ENCODE peak calls at places on chromosomes 7 and 10, in nine cellular contexts. A is GDM1; F is activated naive CD8-positive, alpha-beta T cell treated with anti-CD3 and anti-CD28 coated beads, Interleukin-2, amount 50 U/mL, for 16 hours; M is brain microvascular endothelial cell; S is naive thymus-derived CD8-positive, alpha-beta T cell; Z is amygdala; U is activated CD8-positive, alpha-beta memory T cell treated with anti-CD3 and anti-CD28 coated beads for 1 hour; L is PC-3; E is mesendoderm. C is an unnamed sample.

GRCh38 chr10:11712761-11713160 is 29.4 kb upstream of the ECHDC3 start:
- DNase-seq in M (no peak), Z (no peak), S (no peak), A (no peak), L (no peak), U (no peak), E (no peak), F (no peak), C (peak)

GRCh38 chr7:80883188-80884025 is 35.4 kb downstream of the SEMA3C start:
- DNase-seq in Z (no peak), U (no peak), F (no peak), S (no peak), M (peak), L (peak), E (peak), A (no peak), C (peak)

GRCh38 chr7:141144921-141145629 is 71.2 kb downstream of the TMEM178B start:
- DNase-seq in L (peak), F (no peak), Z (no peak), A (no peak), S (no peak), U (no peak), M (no peak), E (no peak), C (no peak)

GRCh38 chr7:104950754-104951153 is 63.3 kb upstream of the KMT2E start:
- DNase-seq in S (no peak), Z (no peak), L (no peak), M (no peak), F (no peak), E (no peak), U (no peak), A (no peak), C (peak)

GRCh38 chr7:83476501-83476900 is 172.4 kb downstream of the SEMA3E start:
- DNase-seq in S (no peak), L (no peak), Z (no peak), U (no peak), F (no peak), A (no peak), E (no peak), M (no peak), C (no peak)

GRCh38 chr10:117920956-117921355 is 125.8 kb downstream of the RAB11FIP2 start:
- DNase-seq in Z (no peak), U (no peak), M (no peak), A (no peak), F (no peak), E (no peak), S (no peak), L (no peak), C (no peak)

GRCh38 chr7:121275204-121275603 is 53.6 kb upstream of the WNT16 start:
- DNase-seq in U (no peak), A (no peak), Z (no peak), S (no peak), M (no peak), E (no peak), F (no peak), L (no peak), C (no peak)

GRCh38 chr7:108246227-108246837 is 116.2 kb upstream of the LAMB4 start:
- DNase-seq in S (no peak), Z (no peak), U (no peak), M (peak), F (no peak), A (no peak), L (peak), E (peak), C (peak)

GRCh38 chr10:59807629-59808620 is 54.7 kb upstream of the MRLN start:
- DNase-seq in Z (no peak), F (no peak), M (no peak), L (no peak), S (no peak), A (no peak), U (no peak), E (no peak), C (no peak)

GRCh38 chr7:38574121-38574520 is 57.1 kb downstream of the AMPH start:
- DNase-seq in U (no peak), L (no peak), A (no peak), M (peak), S (no peak), Z (no peak), F (no peak), E (peak), C (no peak)

GRCh38 chr10:44956717-44957706 is 2.6 kb upstream of the RASSF4 start:
- DNase-seq in F (no peak), E (no peak), M (no peak), S (no peak), U (no peak), L (no peak), Z (no peak), A (no peak), C (no peak)

GRCh38 chr10:124152781-124153600 is 59.6 kb upstream of the CHST15 start:
- DNase-seq in Z (no peak), A (no peak), F (no peak), E (peak), L (peak), S (no peak), U (no peak), M (peak), C (peak)

GRCh38 chr10:78432582-78432981 is 398.9 kb downstream of the RPS24 start:
- DNase-seq in F (no peak), Z (no peak), L (peak), M (no peak), S (no peak), A (no peak), U (no peak), E (peak), C (peak)

GRCh38 chr7:74454948-74455804 is 1.5 kb downstream of the GTF2IRD1 start:
- DNase-seq in S (no peak), U (no peak), L (no peak), A (no peak), F (no peak), Z (peak), M (no peak), E (no peak), C (no peak)

GRCh38 chr7:143288836-143289235 is 685 bp downstream of the CASP2 start:
- DNase-seq in E (peak), F (no peak), U (no peak), L (no peak), A (no peak), M (peak), Z (no peak), S (no peak), C (no peak)

GRCh38 chr10:74518076-74518475 is 308.3 kb upstream of the KAT6B start:
- DNase-seq in E (no peak), S (no peak), F (no peak), L (no peak), M (no peak), U (no peak), Z (no peak), A (no peak), C (no peak)

GRCh38 chr10:31490858-31491504 is 172.0 kb downstream of the ZEB1 start:
- DNase-seq in E (peak), Z (no peak), A (peak), L (peak), S (no peak), F (no peak), M (peak), U (no peak), C (peak)

GRCh38 chr7:84204655-84205054 is 10.1 kb upstream of the SEMA3A start:
- DNase-seq in L (no peak), U (no peak), F (no peak), E (no peak), M (peak), A (no peak), S (no peak), Z (no peak), C (peak)

GRCh38 chr10:117541405-117541908 is 1.1 kb upstream of the EMX2 start:
- DNase-seq in U (no peak), S (no peak), Z (no peak), E (peak), L (no peak), F (no peak), A (no peak), M (peak), C (peak)

GRCh38 chr10:99708428-99709010 is 23.4 kb downstream of the COX15 start:
- DNase-seq in U (no peak), A (no peak), M (no peak), S (no peak), E (no peak), L (no peak), F (no peak), Z (no peak), C (no peak)

GRCh38 chr7:50962962-50963374 is 180.3 kb upstream of the GRB10 start:
- DNase-seq in A (no peak), Z (no peak), F (no peak), S (no peak), L (peak), M (peak), E (peak), U (no peak), C (peak)

GRCh38 chr7:100389437-100390088 is 16.3 kb downstream of the PILRA start:
- DNase-seq in U (no peak), M (no peak), A (no peak), L (no peak), F (no peak), E (no peak), Z (no peak), S (no peak), C (no peak)

GRCh38 chr10:52571018-52571417 is 201.6 kb downstream of the MBL2 start:
- DNase-seq in L (no peak), E (no peak), F (no peak), S (no peak), Z (no peak), U (no peak), A (no peak), M (no peak), C (no peak)

GRCh38 chr7:111108526-111108925 is 17.6 kb downstream of the LRRN3 start:
- DNase-seq in L (peak), E (no peak), U (no peak), F (no peak), A (no peak), S (no peak), Z (no peak), M (no peak), C (peak)